ENCODE peak calls at places on chromosomes 2 and 18, in ten cellular contexts. X is AG08395; A is lung; B is effector memory CD8-positive, alpha-beta T cell; C is IMR-90; D is left ventricle myocardium superior; F is head of caudate nucleus; N is mammary epithelial cell; U is sigmoid colon; M is choroid plexus epithelial cell. Z is an unnamed sample.

GRCh38 chr2:80496770-80497169 is 192.2 kb upstream of the LRRTM1 start:
- DNase-seq in X (peak), A (no peak), B (no peak), C (peak), D (no peak), F (no peak), N (peak), U (no peak), M (peak), Z (no peak)

GRCh38 chr2:14422426-14422825 is 210.1 kb upstream of the LRATD1 start:
- DNase-seq in X (no peak), A (no peak), B (no peak), C (no peak), D (no peak), F (no peak), N (no peak), U (no peak), M (no peak), Z (no peak)

GRCh38 chr2:209383212-209383611 is 40.6 kb upstream of the MAP2 start:
- DNase-seq in X (peak), A (no peak), B (no peak), C (peak), D (no peak), F (no peak), N (peak), U (no peak), M (peak), Z (no peak)

GRCh38 chr18:12838178-12838634 is 45.8 kb downstream of the PTPN2 start:
- DNase-seq in X (peak), A (peak), B (no peak), C (peak), D (no peak), F (no peak), N (peak), U (peak), M (peak), Z (peak)

GRCh38 chr18:13259701-13260100 is 41.1 kb downstream of the LDLRAD4 start:
- DNase-seq in X (no peak), A (no peak), B (no peak), C (no peak), D (no peak), F (peak), N (no peak), U (no peak), M (no peak), Z (no peak)

GRCh38 chr2:36569267-36569860 is 28.6 kb downstream of the FEZ2 start:
- DNase-seq in X (no peak), A (no peak), B (no peak), C (no peak), D (no peak), F (no peak), N (no peak), U (no peak), M (peak), Z (no peak)

GRCh38 chr18:47873625-47874024 is 56.8 kb downstream of the SMAD2 start:
- DNase-seq in X (no peak), A (no peak), B (no peak), C (no peak), D (no peak), F (no peak), N (no peak), U (no peak), M (peak), Z (no peak)

GRCh38 chr2:196413821-196414274 is 225.7 kb upstream of the CCDC150 start:
- DNase-seq in X (peak), A (no peak), B (no peak), C (no peak), D (no peak), F (no peak), N (no peak), U (no peak), M (peak), Z (no peak)

GRCh38 chr2:85957256-85957655 is 68.5 kb upstream of the ST3GAL5 start:
- DNase-seq in X (no peak), A (no peak), B (no peak), C (no peak), D (no peak), F (no peak), N (no peak), U (no peak), M (no peak), Z (no peak)

GRCh38 chr2:240893363-240893828 is 2.6 kb downstream of the MAB21L4 start:
- DNase-seq in X (peak), A (no peak), B (no peak), C (peak), D (no peak), F (peak), N (peak), U (no peak), M (no peak), Z (no peak)

GRCh38 chr2:174888646-174889271 is 116.4 kb downstream of the CHN1 start:
- DNase-seq in X (no peak), A (no peak), B (no peak), C (peak), D (no peak), F (no peak), N (no peak), U (no peak), M (peak), Z (no peak)

GRCh38 chr18:12598181-12598921 is 59.6 kb downstream of the SPIRE1 start:
- DNase-seq in X (no peak), A (no peak), B (no peak), C (peak), D (no peak), F (no peak), N (no peak), U (no peak), M (peak), Z (no peak)

GRCh38 chr2:105038383-105039061 is 653 bp downstream of the MRPS9 start:
- DNase-seq in X (no peak), A (no peak), B (no peak), C (peak), D (no peak), F (no peak), N (peak), U (no peak), M (peak), Z (no peak)

GRCh38 chr2:128371648-128372345 is 53.1 kb upstream of the HS6ST1 start:
- DNase-seq in X (no peak), A (no peak), B (no peak), C (no peak), D (no peak), F (no peak), N (no peak), U (peak), M (no peak), Z (no peak)

GRCh38 chr2:65639156-65639876 is 206.9 kb upstream of the SPRED2 start:
- DNase-seq in X (no peak), A (no peak), B (no peak), C (peak), D (no peak), F (no peak), N (peak), U (peak), M (peak), Z (no peak)

GRCh38 chr2:162202203-162202602 is 41.0 kb downstream of the FAP start:
- DNase-seq in X (no peak), A (no peak), B (no peak), C (no peak), D (no peak), F (no peak), N (no peak), U (no peak), M (no peak), Z (no peak)

GRCh38 chr2:86037795-86038192 is 67.9 kb downstream of the POLR1A start:
- DNase-seq in X (no peak), A (no peak), B (peak), C (no peak), D (no peak), F (no peak), N (no peak), U (no peak), M (no peak), Z (no peak)

GRCh38 chr2:57510704-57511103 is 535.9 kb upstream of the VRK2 start:
- DNase-seq in X (no peak), A (no peak), B (no peak), C (no peak), D (no peak), F (no peak), N (no peak), U (no peak), M (no peak), Z (no peak)

GRCh38 chr2:174924061-174924693 is 81.0 kb downstream of the CHN1 start:
- DNase-seq in X (no peak), A (no peak), B (no peak), C (no peak), D (no peak), F (no peak), N (no peak), U (no peak), M (no peak), Z (no peak)

GRCh38 chr18:48044944-48045343 is 114.5 kb upstream of the SMAD2 start:
- DNase-seq in X (no peak), A (no peak), B (no peak), C (no peak), D (no peak), F (no peak), N (no peak), U (peak), M (no peak), Z (no peak)

GRCh38 chr18:3151379-3152264 is 68.1 kb downstream of the MYOM1 start:
- DNase-seq in X (peak), A (no peak), B (no peak), C (peak), D (no peak), F (no peak), N (no peak), U (no peak), M (peak), Z (no peak)

GRCh38 chr2:162732946-162733698 is 105.4 kb downstream of the KCNH7 start:
- DNase-seq in X (no peak), A (no peak), B (no peak), C (no peak), D (no peak), F (no peak), N (peak), U (no peak), M (no peak), Z (peak)